ENCODE peak calls at places on chromosomes 12 and 14, in four cellular contexts. C, V, R and H are unnamed samples.

GRCh38 chr12:110107369-110108281 is 16.5 kb upstream of the IFT81 start:
- DNase-seq in C (peak), V (no peak), R (no peak), H (peak)

GRCh38 chr14:94028450-94028826 is 2.3 kb downstream of the OTUB2 start:
- DNase-seq in C (peak), V (no peak), R (no peak), H (peak)

GRCh38 chr12:123265851-123266678 is 5.6 kb downstream of the CDK2AP1 start:
- DNase-seq in C (no peak), V (peak), R (no peak), H (no peak)

GRCh38 chr12:58502236-58502635 is 418.1 kb downstream of the LRIG3 start:
- DNase-seq in C (no peak), V (no peak), R (no peak), H (no peak)

GRCh38 chr14:98966021-98966420 is 306.0 kb downstream of the BCL11B start:
- DNase-seq in C (no peak), V (no peak), R (no peak), H (no peak)

GRCh38 chr12:55619352-55620138 is 17.1 kb upstream of the OR10P1 start:
- DNase-seq in C (no peak), V (no peak), R (no peak), H (peak)

GRCh38 chr14:64970041-64970440 is 2.1 kb downstream of the RAB15 start:
- DNase-seq in C (no peak), V (no peak), R (no peak), H (no peak)

GRCh38 chr12:116244474-116245090 is 32.9 kb downstream of the MED13L start:
- DNase-seq in C (no peak), V (no peak), R (no peak), H (no peak)

GRCh38 chr12:100058482-100059029 is 73.8 kb upstream of the ANKS1B start:
- DNase-seq in C (no peak), V (no peak), R (no peak), H (peak)

GRCh38 chr12:32650508-32650907 is 28.6 kb upstream of the DNM1L start:
- DNase-seq in C (no peak), V (no peak), R (no peak), H (no peak)

GRCh38 chr14:77217551-77217950 is 36.0 kb downstream of the TMEM63C start:
- DNase-seq in C (no peak), V (no peak), R (no peak), H (no peak)

GRCh38 chr12:29807125-29807524 is 23.4 kb upstream of the TMTC1 start:
- DNase-seq in C (no peak), V (no peak), R (no peak), H (peak)

GRCh38 chr12:79360269-79360668 is 330.5 kb downstream of the PAWR start:
- DNase-seq in C (no peak), V (no peak), R (no peak), H (peak)

GRCh38 chr12:88111074-88111652 is 30.7 kb downstream of the CEP290 start:
- DNase-seq in C (no peak), V (no peak), R (no peak), H (peak)

GRCh38 chr12:59708484-59708883 is 112.7 kb downstream of the SLC16A7 start:
- DNase-seq in C (no peak), V (no peak), R (no peak), H (no peak)

GRCh38 chr12:7099290-7099996 is 7.2 kb upstream of the C1R start:
- DNase-seq in C (no peak), V (no peak), R (no peak), H (no peak)

DNA sequence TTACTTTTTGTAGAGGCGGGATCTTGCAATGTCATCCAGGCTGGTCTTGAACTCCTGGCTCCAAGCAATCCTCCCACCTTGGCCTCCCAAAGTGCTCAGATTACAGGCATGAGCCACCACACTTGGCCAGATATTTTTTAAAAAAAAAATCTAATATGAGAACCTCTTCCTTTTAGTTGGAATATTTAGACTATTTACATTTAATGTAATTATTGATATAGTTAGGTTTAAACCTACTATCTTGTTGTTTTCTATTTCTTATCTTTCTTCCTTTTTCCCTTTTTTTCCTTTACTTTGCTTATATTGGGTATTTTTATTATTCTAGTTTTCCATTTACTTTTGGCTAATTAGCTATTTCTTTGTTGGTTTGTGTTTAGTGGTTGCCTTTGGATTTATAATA is 185.8 kb downstream of the SLC41A2 start:
- DNase-seq in C (no peak), V (no peak), R (no peak), H (no peak)
- TF ChIP-seq CTCF in C (no peak), V (no peak), R (no peak), H (no peak)

GRCh38 chr14:103045387-103045869 is 11.9 kb downstream of the CDC42BPB start:
- DNase-seq in C (no peak), V (no peak), R (no peak), H (no peak)
- H3K4me3 ChIP-seq in C (no peak), V (no peak), R (peak), H (no peak)

GRCh38 chr12:49348781-49349180 is 2.1 kb downstream of the DNAJC22 start:
- DNase-seq in C (no peak), V (no peak), R (no peak), H (no peak)
- TF ChIP-seq CTCF in C (no peak), V (no peak), R (no peak), H (no peak)

DNA sequence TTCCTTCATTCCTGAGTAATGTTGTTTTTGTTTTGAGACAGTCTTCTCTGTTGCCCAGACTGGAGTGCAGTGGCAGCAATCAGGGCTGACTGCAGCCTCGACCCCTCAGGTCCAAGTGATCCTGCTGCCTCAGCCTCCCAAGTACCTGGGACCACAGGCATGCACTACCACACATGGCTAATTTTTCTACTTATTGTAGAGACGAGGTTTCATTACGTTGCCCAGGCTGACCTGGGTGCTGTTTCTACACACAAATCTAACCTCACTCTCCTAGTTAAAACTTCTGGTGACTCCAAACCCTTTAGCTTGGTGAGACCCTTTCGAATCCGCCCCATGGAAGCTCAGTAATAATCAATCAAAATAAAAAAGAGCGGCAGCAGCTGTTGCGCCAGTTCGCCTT is 1.3 kb downstream of the TMEM116 start:
- DNase-seq in C (no peak), V (no peak), R (no peak), H (no peak)
- H3K4me3 ChIP-seq in C (peak), V (peak), R (peak), H (no peak)